ENCODE peak calls at places on chromosomes 1 and 21, in six cellular contexts. L is colonic mucosa, E is esophagus squamous epithelium, F is heart right ventricle, A is GM12865, T is NB4. O is an unnamed sample.

GRCh38 chr1:171636141-171636540 is 14.1 kb downstream of the MYOCOS start:
- DNase-seq in E (no peak), T (no peak), A (no peak), L (no peak), F (no peak), O (no peak)

GRCh38 chr21:32278068-32278467 is 781 bp downstream of the MIS18A start:
- DNase-seq in E (no peak), L (no peak), T (peak; percentile 62), A (peak; percentile 23), F (no peak), O (no peak)

GRCh38 chr1:227887697-227888403 is 59.9 kb downstream of the WNT9A start:
- DNase-seq in F (peak; percentile 78), E (no peak), T (no peak), A (no peak), L (peak; percentile 33), O (peak; percentile 33)

GRCh38 chr1:40594187-40594531 is 62.7 kb downstream of the ZNF684 start:
- DNase-seq in E (no peak), T (peak; percentile 16), A (no peak), F (no peak), L (no peak), O (no peak)

GRCh38 chr21:25944672-25945213 is 210.0 kb downstream of the GABPA start:
- DNase-seq in T (no peak), L (no peak), A (no peak), F (no peak), E (no peak), O (no peak)

GRCh38 chr1:34155851-34156250 is 9.2 kb downstream of the CSMD2 start:
- DNase-seq in T (no peak), L (no peak), F (no peak), E (no peak), A (no peak), O (no peak)

GRCh38 chr1:74964508-74964907 is 169.7 kb upstream of the LHX8 start:
- DNase-seq in F (no peak), A (no peak), L (no peak), E (no peak), T (peak; percentile 4), O (no peak)

GRCh38 chr1:112817555-112818373 is 102.6 kb upstream of the PPM1J start:
- DNase-seq in T (no peak), F (no peak), E (no peak), L (no peak), A (no peak), O (no peak)

GRCh38 chr1:94481473-94481933 is 60.1 kb downstream of the F3 start:
- DNase-seq in F (no peak), A (peak; percentile 72), L (peak; percentile 45), T (peak; percentile 73), E (peak; percentile 0), O (peak; percentile 37)

GRCh38 chr1:39642796-39643195 is 3.4 kb upstream of the HEYL start:
- DNase-seq in A (no peak), E (no peak), F (no peak), T (no peak), L (no peak), O (no peak)

GRCh38 chr1:232923739-232924386 is 26.5 kb upstream of the NTPCR start:
- DNase-seq in L (no peak), A (peak; percentile 87), F (no peak), E (no peak), T (no peak), O (peak; percentile 61)

GRCh38 chr1:1272341-1273151 is 1.1 kb downstream of the UBE2J2 start:
- DNase-seq in L (peak; percentile 66), E (no peak), A (peak; percentile 35), F (no peak), T (no peak), O (peak; percentile 36)

GRCh38 chr1:188762344-188762743 is 1715.3 kb downstream of the BRINP3 start:
- DNase-seq in A (no peak), T (no peak), F (no peak), L (no peak), E (no peak), O (no peak)

GRCh38 chr1:105793541-105794146 is 1262.8 kb upstream of the PRMT6 start:
- DNase-seq in E (no peak), L (peak; percentile 35), A (peak; percentile 48), T (peak; percentile 54), F (no peak), O (peak; percentile 48)

GRCh38 chr1:93842750-93843500 is 36.1 kb downstream of the DNTTIP2 start:
- DNase-seq in F (no peak), E (no peak), A (no peak), L (no peak), T (no peak), O (no peak)

GRCh38 chr1:46524843-46525242 is 26.6 kb downstream of the KNCN start:
- DNase-seq in L (no peak), T (no peak), E (no peak), F (no peak), A (no peak), O (no peak)

GRCh38 chr1:240739139-240739538 is 127.2 kb upstream of the GREM2 start:
- DNase-seq in A (no peak), E (no peak), L (no peak), T (no peak), F (no peak), O (no peak)

GRCh38 chr1:12552951-12553921 is 64.8 kb downstream of the DHRS3 start:
- DNase-seq in T (no peak), A (no peak), L (no peak), E (no peak), F (no peak), O (no peak)

GRCh38 chr1:152654110-152654509 is 9.1 kb upstream of the LCE2D start:
- DNase-seq in F (no peak), A (peak; percentile 71), L (peak; percentile 72), E (no peak), T (peak; percentile 70), O (peak; percentile 70)

GRCh38 chr1:32351859-32352745 is 10.2 kb downstream of the FAM229A start:
- DNase-seq in T (peak; percentile 52), A (no peak), E (no peak), F (peak; percentile 67), L (peak; percentile 52), O (no peak)

GRCh38 chr21:44989943-44990780 is 50.3 kb downstream of the SLX9 start:
- DNase-seq in E (no peak), F (peak; percentile 41), L (no peak), T (no peak), A (no peak), O (no peak)

GRCh38 chr1:30234091-30234490 is 489.3 kb downstream of the MATN1 start:
- DNase-seq in E (no peak), T (no peak), A (no peak), F (no peak), L (no peak), O (no peak)

GRCh38 chr1:191528275-191528674 is 630.0 kb upstream of the RGS18 start:
- DNase-seq in F (no peak), A (no peak), T (no peak), E (no peak), L (no peak), O (no peak)

GRCh38 chr1:198657550-198658064 is 18.8 kb downstream of the PTPRC start:
- DNase-seq in L (no peak), A (peak; percentile 51), E (no peak), F (no peak), T (peak; percentile 75), O (peak; percentile 52)

GRCh38 chr1:170660281-170660713 is 3.6 kb upstream of the PRRX1 start:
- DNase-seq in A (no peak), E (no peak), T (no peak), F (no peak), L (no peak), O (no peak)

GRCh38 chr1:66809736-66810326 is 8.8 kb upstream of the INSL5 start:
- DNase-seq in A (no peak), E (no peak), F (no peak), L (no peak), T (no peak), O (no peak)

GRCh38 chr1:37177230-37177864 is 143.0 kb upstream of the GRIK3 start:
- DNase-seq in A (peak; percentile 54), F (no peak), E (no peak), L (peak; percentile 27), T (peak; percentile 63), O (peak; percentile 50)
- TF ChIP-seq CTCF in A (peak; percentile 49), F (no peak), E (no peak), L (no peak), T (peak; percentile 75), O (peak; percentile 29)

GRCh38 chr1:65528104-65528503 is 107.6 kb downstream of the LEPR start:
- DNase-seq in L (no peak), E (no peak), A (no peak), F (no peak), T (no peak), O (no peak)
- TF ChIP-seq CTCF in L (no peak), E (peak; percentile 17), A (no peak), F (no peak), T (no peak), O (no peak)

DNA sequence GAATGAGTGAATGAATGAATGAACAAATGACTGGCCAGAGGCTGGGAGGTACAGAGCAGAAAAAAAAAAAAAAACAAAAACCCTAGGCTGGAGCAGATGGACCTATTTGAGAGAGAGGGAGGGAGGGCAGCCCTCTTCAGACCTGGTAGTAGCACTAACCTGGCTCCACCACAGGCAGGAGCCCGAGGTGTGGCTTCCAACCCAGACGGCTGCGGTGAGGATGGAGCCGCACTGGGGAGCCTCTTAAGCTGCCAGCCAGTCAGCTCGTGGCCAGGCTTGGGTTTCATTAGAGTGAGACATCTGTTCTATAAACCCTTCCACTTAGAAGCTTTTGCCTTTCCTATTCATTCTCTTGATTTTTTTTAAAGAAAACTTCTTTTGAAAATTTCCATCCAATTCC is 16.8 kb downstream of the LGR6 start:
- DNase-seq in L (no peak), A (no peak), E (no peak), T (no peak), F (no peak), O (no peak)
- TF ChIP-seq CTCF in L (no peak), A (no peak), E (no peak), T (no peak), F (no peak), O (no peak)

GRCh38 chr1:165287329-165287728 is 69.2 kb downstream of the LMX1A start:
- DNase-seq in E (no peak), A (no peak), L (no peak), F (no peak), T (no peak), O (no peak)

GRCh38 chr1:165287781-165288180 is 68.7 kb downstream of the LMX1A start:
- DNase-seq in T (no peak), E (no peak), A (no peak), L (peak; percentile 25), F (no peak), O (no peak)

GRCh38 chr1:165289556-165289955 is 67.0 kb downstream of the LMX1A start:
- DNase-seq in E (no peak), T (no peak), L (no peak), A (no peak), F (no peak), O (no peak)

GRCh38 chr1:165288301-165289120 is 68.0 kb downstream of the LMX1A start:
- DNase-seq in F (no peak), T (peak; percentile 29), A (no peak), E (no peak), L (peak; percentile 49), O (no peak)

GRCh38 chr1:165290143-165290542 is 66.4 kb downstream of the LMX1A start:
- DNase-seq in T (peak; percentile 3), L (no peak), E (no peak), A (no peak), F (no peak), O (no peak)
- TF ChIP-seq CTCF in T (peak; percentile 33), L (no peak), E (no peak), A (peak; percentile 17), F (no peak), O (no peak)